ENCODE peak calls at places on chromosomes 1 and 21, in ten cellular contexts. R, I, P, G, U, Z, H, E, B and D are unnamed samples.

GRCh38 chr1:54610048-54610447 is 13.3 kb downstream of the FAM151A start:
- DNase-seq in G (no peak), P (no peak), R (no peak), E (no peak), Z (no peak), U (no peak), B (no peak), H (no peak), I (no peak), D (peak)

GRCh38 chr21:22631066-22631465 is 1632.9 kb downstream of the NCAM2 start:
- DNase-seq in R (no peak), I (no peak), U (no peak), H (no peak), P (no peak), B (no peak), E (no peak), Z (no peak), G (no peak), D (no peak)

GRCh38 chr1:53681647-53682368 is 57.2 kb downstream of the GLIS1 start:
- DNase-seq in E (peak), P (no peak), B (peak), R (peak), U (no peak), I (no peak), Z (peak), G (no peak), H (peak), D (no peak)

GRCh38 chr1:189775343-189775742 is 702.3 kb downstream of the BRINP3 start:
- DNase-seq in B (no peak), H (peak), I (no peak), G (no peak), U (peak), R (no peak), P (peak), Z (no peak), E (no peak), D (no peak)

GRCh38 chr1:41783189-41783639 is 135.5 kb downstream of the HIVEP3 start:
- DNase-seq in P (peak), H (peak), U (peak), I (no peak), R (no peak), B (no peak), E (peak), Z (no peak), G (no peak), D (no peak)

GRCh38 chr1:20932437-20932977 is 145.4 kb upstream of the HP1BP3 start:
- DNase-seq in P (no peak), Z (no peak), H (no peak), E (no peak), G (no peak), R (no peak), I (no peak), U (no peak), B (no peak), D (no peak)

GRCh38 chr1:5707566-5708178 is 284.6 kb downstream of the NPHP4 start:
- DNase-seq in Z (no peak), H (peak), E (no peak), P (no peak), U (no peak), I (no peak), G (peak), R (no peak), B (no peak), D (peak)

GRCh38 chr1:210663730-210664573 is 335.2 kb downstream of the HHAT start:
- DNase-seq in R (no peak), G (no peak), U (no peak), H (no peak), I (no peak), P (no peak), Z (no peak), B (no peak), E (no peak), D (no peak)

GRCh38 chr1:161071886-161072371 is 2.2 kb upstream of the ARHGAP30 start:
- DNase-seq in G (peak), P (peak), H (peak), I (no peak), Z (no peak), E (peak), R (peak), U (peak), B (no peak), D (no peak)

GRCh38 chr1:222994506-222995229 is 148.4 kb downstream of the TLR5 start:
- DNase-seq in I (no peak), R (no peak), U (no peak), B (no peak), E (peak), H (peak), G (no peak), P (no peak), Z (no peak), D (no peak)

GRCh38 chr1:186059752-186060151 is 315.3 kb downstream of the TPR start:
- DNase-seq in B (no peak), U (no peak), G (no peak), E (no peak), R (no peak), I (no peak), H (peak), Z (no peak), P (no peak), D (no peak)

GRCh38 chr1:2194319-2194897 is at the start of gene FAAP20:
- DNase-seq in R (no peak), Z (no peak), E (peak), G (no peak), U (peak), I (peak), B (peak), P (peak), H (peak), D (peak)

GRCh38 chr1:21633992-21634475 is 35.1 kb downstream of the RAP1GAP start:
- DNase-seq in E (no peak), R (no peak), Z (no peak), G (peak), U (no peak), B (no peak), P (no peak), H (no peak), I (no peak), D (no peak)

GRCh38 chr21:34704119-34704518 is 35.3 kb downstream of the CLIC6 start:
- DNase-seq in Z (no peak), R (no peak), B (no peak), G (no peak), E (no peak), H (no peak), P (no peak), U (no peak), I (no peak), D (no peak)

GRCh38 chr1:59477286-59477685 is 180.4 kb downstream of the FGGY start:
- DNase-seq in Z (no peak), H (peak), B (no peak), I (no peak), U (no peak), G (no peak), E (no peak), R (peak), P (no peak), D (no peak)

GRCh38 chr1:16718908-16719533 is 21.3 kb upstream of the RNU1-4 start:
- DNase-seq in G (no peak), I (no peak), P (no peak), R (peak), Z (no peak), H (no peak), B (no peak), E (no peak), U (no peak), D (peak)

GRCh38 chr1:22556391-22557104 is 6.7 kb upstream of the EPHA8 start:
- DNase-seq in R (no peak), P (no peak), G (no peak), I (no peak), Z (peak), H (no peak), U (no peak), B (no peak), E (no peak), D (no peak)

GRCh38 chr1:229108598-229109201 is 162.2 kb upstream of the RAB4A start:
- DNase-seq in B (no peak), R (no peak), G (no peak), U (no peak), H (no peak), Z (no peak), I (no peak), E (no peak), P (no peak), D (peak)

GRCh38 chr1:87194856-87195255 is 133.8 kb upstream of the LMO4 start:
- DNase-seq in H (no peak), B (no peak), E (no peak), I (no peak), P (no peak), G (no peak), U (no peak), Z (no peak), R (no peak), D (no peak)

GRCh38 chr1:234934611-234935033 is 194.0 kb downstream of the TOMM20 start:
- DNase-seq in P (peak), E (no peak), H (peak), Z (no peak), G (no peak), R (peak), U (no peak), I (no peak), B (no peak), D (no peak)

GRCh38 chr1:39922139-39922757 is 20.5 kb upstream of the MYCL start:
- DNase-seq in Z (peak), H (no peak), P (no peak), U (no peak), R (no peak), G (no peak), B (no peak), E (no peak), I (no peak), D (no peak)

GRCh38 chr1:37860346-37860666 is 914 bp upstream of the MTF1 start:
- DNase-seq in G (no peak), E (no peak), Z (no peak), P (no peak), B (no peak), R (no peak), U (no peak), I (no peak), H (no peak), D (no peak)

GRCh38 chr1:173383341-173383740 is 93.8 kb upstream of the PRDX6 start:
- DNase-seq in Z (no peak), B (no peak), I (no peak), H (no peak), G (no peak), U (no peak), E (no peak), P (no peak), R (no peak), D (no peak)

GRCh38 chr1:118158918-118159317 is 26.1 kb downstream of the SPAG17 start:
- DNase-seq in U (no peak), P (peak), E (peak), I (no peak), R (no peak), Z (no peak), G (no peak), H (peak), B (no peak), D (no peak)

GRCh38 chr1:203888807-203889251 is 27.4 kb downstream of the SNRPE start:
- DNase-seq in Z (no peak), P (peak), H (peak), U (peak), I (no peak), R (no peak), B (no peak), E (peak), G (no peak), D (no peak)

GRCh38 chr1:31703431-31704260 is at the start of gene COL16A1:
- DNase-seq in B (no peak), Z (no peak), H (peak), E (peak), G (no peak), R (no peak), P (peak), U (no peak), I (no peak), D (peak)

GRCh38 chr1:112702420-112703261 is 4.3 kb downstream of the RHOC start:
- DNase-seq in E (no peak), R (peak), I (no peak), G (no peak), P (no peak), U (no peak), Z (no peak), H (no peak), B (no peak), D (no peak)

GRCh38 chr1:50393522-50394120 is 29.6 kb downstream of the DMRTA2 start:
- DNase-seq in E (no peak), G (no peak), P (no peak), U (no peak), B (no peak), H (no peak), R (no peak), I (no peak), Z (no peak), D (no peak)

GRCh38 chr1:45793942-45794604 is 9.3 kb upstream of the MAST2 start:
- DNase-seq in E (no peak), H (no peak), B (no peak), U (no peak), G (no peak), P (no peak), R (no peak), I (no peak), Z (no peak), D (no peak)

GRCh38 chr1:94773296-94773809 is 46.8 kb upstream of the SLC44A3 start:
- DNase-seq in R (no peak), Z (no peak), P (no peak), H (peak), I (no peak), B (no peak), U (no peak), E (no peak), G (no peak), D (no peak)